ENCODE peak calls at places on chromosome 4, in five cellular contexts. A is fibroblast of mammary gland, G is A549, R is HCT116, O is choroid plexus epithelial cell. H is an unnamed sample.

GRCh38 chr4:111228396-111228795 is 605.5 kb upstream of the PITX2 start:
- DNase-seq in G (no peak), R (no peak), A (no peak), O (no peak), H (no peak)

GRCh38 chr4:2578106-2578505 is 41.7 kb downstream of the FAM193A start:
- DNase-seq in G (no peak), O (no peak), A (no peak), R (no peak), H (no peak)

GRCh38 chr4:172858731-172859230 is 309.8 kb upstream of the GALNT7 start:
- DNase-seq in G (no peak), A (peak; percentile 5), O (peak; percentile 42), R (no peak), H (no peak)

GRCh38 chr4:120156115-120156718 is 89.6 kb upstream of the MAD2L1 start:
- DNase-seq in O (peak; percentile 93), A (peak; percentile 81), R (peak; percentile 83), G (peak; percentile 3), H (peak; percentile 49)

GRCh38 chr4:37956941-37957340 is 3.3 kb upstream of the PTTG2 start:
- DNase-seq in R (no peak), O (no peak), A (no peak), G (no peak), H (no peak)

GRCh38 chr4:132227349-132228165 is 921.5 kb upstream of the PCDH10 start:
- DNase-seq in G (peak; percentile 1), O (peak; percentile 56), A (peak; percentile 25), R (peak; percentile 51), H (no peak)

GRCh38 chr4:143381171-143382118 is 44.8 kb downstream of the GAB1 start:
- DNase-seq in R (no peak), G (no peak), O (peak; percentile 92), A (peak; percentile 90), H (no peak)

GRCh38 chr4:116539744-116540143 is 545.6 kb downstream of the TRAM1L1 start:
- DNase-seq in A (no peak), G (no peak), R (no peak), O (no peak), H (no peak)

GRCh38 chr4:106035204-106035603 is 139.9 kb downstream of the NPNT start:
- DNase-seq in G (no peak), O (no peak), R (no peak), A (no peak), H (no peak)

GRCh38 chr4:3826247-3827172 is 60.3 kb downstream of the ADRA2C start:
- DNase-seq in R (no peak), G (no peak), O (no peak), A (no peak), H (no peak)

GRCh38 chr4:147138171-147138570 is 192.5 kb upstream of the TTC29 start:
- DNase-seq in A (peak; percentile 10), G (no peak), R (no peak), O (peak; percentile 83), H (no peak)

GRCh38 chr4:100113732-100114131 is 76.5 kb downstream of the DDIT4L start:
- DNase-seq in G (no peak), O (no peak), R (no peak), A (no peak), H (no peak)

GRCh38 chr4:188934320-188934975 is 795.2 kb downstream of the TRIML1 start:
- DNase-seq in G (no peak), R (peak; percentile 18), A (peak; percentile 89), O (peak; percentile 13), H (no peak)

GRCh38 chr4:1026115-1026514 is 14.7 kb downstream of the FGFRL1 start:
- DNase-seq in R (no peak), A (no peak), G (no peak), O (peak; percentile 25), H (no peak)

GRCh38 chr4:95215991-95216605 is 332.7 kb downstream of the UNC5C start:
- DNase-seq in A (peak; percentile 58), O (peak; percentile 34), R (no peak), G (no peak), H (no peak)

GRCh38 chr4:124913237-124913636 is 200.7 kb upstream of the ANKRD50 start:
- DNase-seq in A (no peak), G (no peak), O (no peak), R (no peak), H (no peak)

GRCh38 chr4:13876940-13877339 is 249.4 kb upstream of the BOD1L1 start:
- DNase-seq in G (no peak), O (no peak), A (no peak), R (no peak), H (no peak)

GRCh38 chr4:13876151-13876550 is 248.6 kb upstream of the BOD1L1 start:
- DNase-seq in R (no peak), O (no peak), A (no peak), G (no peak), H (no peak)

GRCh38 chr4:13887010-13887409 is 259.5 kb upstream of the BOD1L1 start:
- DNase-seq in G (no peak), R (no peak), O (no peak), A (no peak), H (no peak)

GRCh38 chr4:13881880-13882279 is 254.4 kb upstream of the BOD1L1 start:
- DNase-seq in G (no peak), O (peak; percentile 47), R (no peak), A (no peak), H (no peak)
- TF ChIP-seq CTCF in G (no peak), O (peak; percentile 48), R (no peak), A (peak; percentile 3), H (no peak)

GRCh38 chr4:5712931-5713330 is 1.9 kb downstream of the EVC start:
- DNase-seq in R (no peak), G (no peak), A (no peak), O (no peak), H (no peak)

GRCh38 chr4:5712517-5712916 is 1.5 kb downstream of the EVC start:
- DNase-seq in R (no peak), A (peak; percentile 92), G (no peak), O (peak; percentile 87), H (peak; percentile 80)

GRCh38 chr4:5710065-5710961 is 688 bp upstream of the EVC start:
- DNase-seq in R (no peak), G (peak; percentile 44), O (peak; percentile 42), A (no peak), H (no peak)

GRCh38 chr4:5710962-5711478 is at the start of gene EVC:
- DNase-seq in G (peak; percentile 69), R (no peak), A (peak; percentile 77), O (peak; percentile 82), H (no peak)

GRCh38 chr4:5711479-5712184 is 631 bp downstream of the EVC start:
- DNase-seq in R (no peak), A (peak; percentile 56), G (peak; percentile 25), O (peak; percentile 55), H (no peak)
- H3K4me3 ChIP-seq in R (no peak overlapping the region), A (peak overlapping the region; percentile 81), G (peak overlapping the region; percentile 87), O (peak overlapping the region; percentile 65), H (peak overlapping the region; percentile 67)

GRCh38 chr4:137981277-137981676 is 260.9 kb downstream of the SLC7A11 start:
- DNase-seq in R (peak; percentile 31), A (peak; percentile 68), O (peak; percentile 71), G (no peak), H (no peak)
- TF ChIP-seq CTCF in R (no peak), A (peak; percentile 40), O (no peak), G (no peak), H (no peak)

DNA sequence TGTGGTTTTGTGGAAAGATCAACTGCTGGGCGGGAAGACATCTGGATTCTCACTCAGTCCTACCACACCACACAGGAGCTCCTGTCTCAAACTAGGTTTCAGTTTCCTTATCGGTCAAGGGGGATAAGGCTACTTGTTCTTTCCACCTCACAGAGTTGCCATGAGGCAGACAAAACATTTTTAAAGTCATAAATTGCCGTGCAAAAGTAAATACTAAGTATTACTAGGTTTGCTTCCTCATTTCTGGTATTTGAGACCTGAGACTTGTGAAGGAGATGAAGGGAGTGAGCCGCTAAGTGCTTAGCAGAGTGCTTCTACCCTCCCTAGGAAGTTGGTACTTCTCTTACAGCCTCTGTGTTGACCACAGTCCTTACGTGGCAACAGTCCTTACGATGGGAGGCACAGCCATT is 1.5 kb downstream of the LAP3 start:
- DNase-seq in O (peak; percentile 32), G (no peak), A (peak; percentile 25), R (no peak), H (peak; percentile 31)
- H3K4me3 ChIP-seq in O (peak overlapping the region; percentile 85), G (peak overlapping the region; percentile 77), A (peak overlapping the region; percentile 82), R (peak overlapping the region; percentile 62), H (peak overlapping the region; percentile 85)

DNA sequence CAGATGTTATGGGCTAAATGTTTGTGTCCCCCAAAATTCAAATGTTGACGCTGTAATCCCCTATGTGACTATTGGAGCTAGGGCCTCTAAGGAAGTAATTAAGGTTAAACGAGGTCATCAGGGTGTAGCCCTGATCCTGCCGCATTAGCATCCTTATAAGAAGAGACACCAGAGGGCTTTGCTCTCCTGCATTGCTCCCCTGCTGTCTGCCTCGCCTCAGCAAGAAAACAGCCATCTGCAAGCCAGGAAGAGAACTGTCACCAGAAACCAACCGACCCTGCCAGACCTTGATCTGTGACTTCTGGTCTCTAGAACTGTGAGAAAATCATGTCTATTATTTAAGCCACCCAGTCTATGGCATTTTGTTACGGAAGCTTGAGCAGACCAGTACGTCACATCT is 331.9 kb downstream of the DCTD start:
- DNase-seq in A (no peak), G (no peak), O (no peak), R (no peak), H (no peak)
- TF ChIP-seq CTCF in A (no peak), G (no peak), O (no peak), R (no peak), H (no peak)

H was measured in GM12864.